ENCODE peak calls at places on chromosome 7, in seven cellular contexts. W is epithelial cell of esophagus, V is esophagus squamous epithelium, N is left lung, K is choroid plexus epithelial cell, M is neural crest cell, P is AG10803. R is an unnamed sample.

GRCh38 chr7:12584940-12585339 is 14.4 kb downstream of the SCIN start:
- DNase-seq in W (peak), V (no peak), N (no peak), K (peak), M (no peak), P (peak), R (peak)

GRCh38 chr7:143416565-143417149 is 8.0 kb upstream of the EPHA1 start:
- DNase-seq in W (peak), V (no peak), N (no peak), K (peak), M (no peak), P (peak), R (peak)

GRCh38 chr7:107865956-107866775 is 24.8 kb upstream of the DLD start:
- DNase-seq in W (no peak), V (no peak), N (no peak), K (peak), M (no peak), P (no peak), R (no peak)

GRCh38 chr7:86689363-86689762 is 45.7 kb downstream of the GRM3 start:
- DNase-seq in W (no peak), V (no peak), N (no peak), K (no peak), M (no peak), P (no peak), R (no peak)

GRCh38 chr7:81499262-81500116 is 270.4 kb downstream of the HGF start:
- DNase-seq in W (peak), V (no peak), N (no peak), K (peak), M (no peak), P (peak), R (peak)

GRCh38 chr7:117673839-117674238 is 194.0 kb downstream of the CFTR start:
- DNase-seq in W (peak), V (no peak), N (no peak), K (peak), M (no peak), P (peak), R (peak)

GRCh38 chr7:27739914-27740448 is at the start of gene TAX1BP1:
- DNase-seq in W (peak), V (peak), N (peak), K (peak), M (peak), P (peak), R (peak)

GRCh38 chr7:15557186-15557585 is 4.6 kb downstream of the AGMO start:
- DNase-seq in W (no peak), V (no peak), N (no peak), K (no peak), M (no peak), P (no peak), R (no peak)

GRCh38 chr7:76011437-76011836 is 17.0 kb upstream of the TMEM120A start:
- DNase-seq in W (no peak), V (no peak), N (no peak), K (peak), M (no peak), P (peak), R (peak)

GRCh38 chr7:43385856-43386255 is 197.1 kb upstream of the STK17A start:
- DNase-seq in W (peak), V (no peak), N (no peak), K (peak), M (no peak), P (peak), R (no peak)

GRCh38 chr7:97499204-97499603 is 232.7 kb upstream of the TAC1 start:
- DNase-seq in W (peak), V (no peak), N (no peak), K (peak), M (peak), P (peak), R (peak)

GRCh38 chr7:97104719-97105129 is 12.8 kb upstream of the SDHAF3 start:
- DNase-seq in W (peak), V (peak), N (peak), K (peak), M (peak), P (peak), R (peak)

GRCh38 chr7:46754135-46754730 is 827.7 kb downstream of the TNS3 start:
- DNase-seq in W (peak), V (no peak), N (no peak), K (peak), M (no peak), P (peak), R (peak)

GRCh38 chr7:121330053-121330833 is 1.4 kb downstream of the WNT16 start:
- DNase-seq in W (no peak), V (no peak), N (peak), K (peak), M (peak), P (peak), R (no peak)

GRCh38 chr7:105387621-105388372 is 924 bp downstream of the SRPK2 start:
- DNase-seq in W (peak), V (no peak), N (peak), K (peak), M (peak), P (peak), R (peak)

GRCh38 chr7:130145424-130146106 is 59.6 kb downstream of the TMEM209 start:
- DNase-seq in W (no peak), V (no peak), N (no peak), K (peak), M (no peak), P (no peak), R (no peak)

GRCh38 chr7:37732253-37732652 is 48.7 kb downstream of the GPR141 start:
- DNase-seq in W (peak), V (no peak), N (no peak), K (peak), M (peak), P (peak), R (no peak)

GRCh38 chr7:43303740-43304241 is 191.3 kb downstream of the HECW1 start:
- DNase-seq in W (peak), V (no peak), N (no peak), K (peak), M (no peak), P (no peak), R (no peak)

GRCh38 chr7:149063481-149063880 is 27.0 kb downstream of the ZNF786 start:
- DNase-seq in W (no peak), V (no peak), N (no peak), K (no peak), M (no peak), P (no peak), R (no peak)

DNA sequence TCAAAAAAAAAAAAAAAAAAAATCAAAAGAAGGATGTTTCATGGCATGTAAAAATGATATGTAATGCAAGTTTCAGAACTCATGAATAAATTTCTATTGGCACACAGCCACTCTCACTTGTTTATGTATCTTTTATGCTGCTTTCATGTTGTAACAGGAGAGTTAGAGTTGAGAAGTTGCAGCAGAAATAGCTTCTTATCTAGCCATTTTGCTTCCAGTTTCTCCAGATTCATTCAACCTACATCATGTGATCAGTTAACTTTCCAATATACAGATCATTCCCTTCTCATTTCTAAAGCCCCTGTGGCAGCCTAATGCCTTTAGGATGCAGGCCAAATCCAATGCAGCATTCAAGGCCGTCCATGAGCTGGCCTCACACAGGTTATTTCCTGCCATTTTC is 30.4 kb downstream of the ZNF786 start:
- DNase-seq in W (peak), V (no peak), N (no peak), K (peak), M (no peak), P (no peak), R (no peak)
- TF ChIP-seq CTCF in W (no peak), V (no peak), N (no peak), K (no peak), M (no peak), P (no peak), R (no peak)

GRCh38 chr7:39453743-39454355 is 112.4 kb upstream of the YAE1 start:
- DNase-seq in W (peak), V (no peak), N (no peak), K (peak), M (peak), P (peak), R (peak)
- TF ChIP-seq CTCF in W (peak), V (peak), N (peak), K (peak), M (peak), P (peak), R (peak)

GRCh38 chr7:70812511-70812910 is 319.4 kb upstream of the GALNT17 start:
- DNase-seq in W (no peak), V (no peak), N (no peak), K (peak), M (no peak), P (no peak), R (no peak)
- TF ChIP-seq CTCF in W (peak), V (no peak), N (no peak), K (peak), M (peak), P (peak), R (no peak)

DNA sequence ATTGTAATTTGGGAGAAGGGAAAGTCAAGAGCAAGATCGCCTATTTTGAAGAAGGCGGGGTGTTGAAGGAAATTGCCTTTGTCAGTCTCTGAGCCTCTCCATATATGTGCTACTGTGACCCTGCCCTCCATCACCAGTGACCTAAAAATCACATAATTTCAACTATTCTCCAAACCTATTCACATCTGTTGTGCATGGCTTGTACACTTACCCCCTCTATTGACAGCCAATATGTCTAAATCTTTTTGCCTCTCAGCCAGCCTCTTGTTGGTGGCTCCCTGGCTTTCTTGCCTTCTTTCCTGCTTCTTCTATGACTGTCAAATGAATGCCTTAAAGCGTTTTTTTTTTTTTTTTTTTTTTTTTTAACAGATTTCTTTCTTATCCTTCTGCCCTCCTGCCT is 295.6 kb downstream of the AUTS2 start:
- DNase-seq in W (no peak), V (no peak), N (no peak), K (peak), M (no peak), P (peak), R (no peak)
- TF ChIP-seq CTCF in W (peak), V (no peak), N (no peak), K (peak), M (peak), P (peak), R (no peak)

GRCh38 chr7:133727476-133728214 is 399.5 kb upstream of the LRGUK start:
- DNase-seq in W (no peak), V (no peak), N (no peak), K (no peak), M (no peak), P (no peak), R (no peak)

GRCh38 chr7:133718131-133718530 is 409.0 kb upstream of the LRGUK start:
- DNase-seq in W (no peak), V (no peak), N (no peak), K (no peak), M (no peak), P (no peak), R (no peak)

GRCh38 chr7:133724694-133725093 is 402.4 kb upstream of the LRGUK start:
- DNase-seq in W (no peak), V (no peak), N (no peak), K (no peak), M (no peak), P (no peak), R (no peak)

GRCh38 chr7:133724148-133724547 is 403.0 kb upstream of the LRGUK start:
- DNase-seq in W (no peak), V (no peak), N (no peak), K (no peak), M (no peak), P (no peak), R (no peak)

DNA sequence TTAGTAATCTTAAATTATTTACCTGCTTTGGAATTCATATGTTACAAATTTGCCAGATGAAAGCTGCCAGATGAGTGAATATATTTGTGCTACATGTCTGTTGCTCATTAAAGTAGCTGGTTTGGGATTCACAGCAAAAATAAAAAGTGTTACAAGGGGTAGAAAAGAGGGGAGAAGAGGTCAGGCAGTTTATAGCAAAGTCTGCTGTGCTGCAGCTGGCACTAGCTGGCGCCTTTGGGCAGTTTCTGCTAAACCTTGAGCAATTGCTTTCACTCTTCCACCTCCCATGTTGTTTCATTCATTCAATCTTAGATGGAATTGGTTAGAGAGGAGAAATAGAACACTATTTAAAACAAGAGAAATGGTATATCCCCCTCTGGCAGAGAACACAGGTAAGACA is 404.1 kb upstream of the LRGUK start:
- DNase-seq in W (no peak), V (no peak), N (no peak), K (no peak), M (no peak), P (no peak), R (no peak)
- TF ChIP-seq CTCF in W (no peak), V (no peak), N (no peak), K (no peak), M (no peak), P (no peak), R (no peak)

GRCh38 chr7:78530351-78530750 is 731.8 kb downstream of the PHTF2 start:
- DNase-seq in W (peak), V (no peak), N (no peak), K (peak), M (no peak), P (peak), R (peak)
- TF ChIP-seq CTCF in W (no peak), V (no peak), N (no peak), K (no peak), M (no peak), P (no peak), R (no peak)

GRCh38 chr7:45000096-45001032 is at the start of gene CCM2:
- DNase-seq in W (no peak), V (peak), N (peak), K (peak), M (peak), P (peak), R (no peak)

GRCh38 chr7:45007106-45007505 is 7.1 kb downstream of the CCM2 start:
- DNase-seq in W (no peak), V (no peak), N (no peak), K (no peak), M (peak), P (no peak), R (no peak)

GRCh38 chr7:45001138-45001694 is 1.2 kb downstream of the CCM2 start:
- DNase-seq in W (peak), V (no peak), N (no peak), K (no peak), M (no peak), P (no peak), R (no peak)

GRCh38 chr7:45001826-45002225 is 1.8 kb downstream of the CCM2 start:
- DNase-seq in W (peak), V (no peak), N (no peak), K (no peak), M (no peak), P (no peak), R (no peak)

DNA sequence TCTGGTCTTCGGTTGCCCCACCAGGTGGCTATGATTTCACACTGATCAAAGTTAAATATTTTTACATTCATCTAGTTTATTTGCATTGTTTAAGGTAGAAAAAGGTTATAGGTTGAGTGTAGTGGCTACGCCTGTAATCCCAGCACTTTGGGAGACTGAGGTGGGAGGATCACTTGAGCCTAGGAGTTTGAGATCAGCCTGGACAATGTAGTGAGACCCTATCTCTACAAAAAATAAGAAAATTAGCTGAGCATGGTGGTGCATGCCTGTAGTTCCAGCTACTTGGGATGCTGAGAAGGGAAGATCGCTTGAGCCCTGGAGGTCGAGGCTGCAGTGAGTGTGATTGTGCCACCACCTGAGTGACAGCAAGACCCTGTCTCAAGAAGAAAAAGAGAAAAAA is 3.8 kb downstream of the CCM2 start:
- DNase-seq in W (no peak), V (no peak), N (no peak), K (no peak), M (no peak), P (no peak), R (no peak)
- TF ChIP-seq CTCF in W (no peak), V (no peak), N (no peak), K (no peak), M (no peak), P (no peak), R (no peak)

DNA sequence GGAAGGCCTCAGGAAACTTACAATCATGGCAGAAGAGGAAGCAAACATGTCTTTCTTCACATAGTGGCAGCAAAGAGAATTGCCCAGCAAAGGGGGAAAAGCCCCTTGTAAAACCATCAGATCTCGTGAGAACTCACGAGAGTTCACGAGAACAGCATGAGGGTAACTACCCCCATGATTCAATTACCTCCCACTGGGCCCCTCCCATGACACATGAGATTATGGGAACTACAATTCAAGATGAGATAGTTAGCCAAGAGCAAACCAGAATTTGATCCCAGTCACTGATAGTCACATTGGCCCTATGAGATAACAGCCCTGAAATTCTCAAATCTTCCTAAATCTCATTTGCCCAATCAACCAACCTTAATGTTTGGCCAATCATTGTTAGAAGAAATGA is 18.2 kb upstream of the ITPRID1 start:
- DNase-seq in W (no peak), V (no peak), N (no peak), K (no peak), M (no peak), P (no peak), R (no peak)
- TF ChIP-seq CTCF in W (no peak), V (no peak), N (no peak), K (no peak), M (no peak), P (no peak), R (no peak)

GRCh38 chr7:48192996-48193395 is 21.7 kb downstream of the ABCA13 start:
- DNase-seq in W (no peak), V (no peak), N (no peak), K (no peak), M (no peak), P (no peak), R (no peak)

GRCh38 chr7:48193421-48193820 is 22.2 kb downstream of the ABCA13 start:
- DNase-seq in W (no peak), V (no peak), N (no peak), K (no peak), M (no peak), P (no peak), R (no peak)

GRCh38 chr7:48183370-48183743 is 12.1 kb downstream of the ABCA13 start:
- DNase-seq in W (peak), V (no peak), N (no peak), K (peak), M (no peak), P (peak), R (no peak)

GRCh38 chr7:48183965-48184364 is 12.7 kb downstream of the ABCA13 start:
- DNase-seq in W (no peak), V (no peak), N (no peak), K (no peak), M (no peak), P (no peak), R (no peak)

DNA sequence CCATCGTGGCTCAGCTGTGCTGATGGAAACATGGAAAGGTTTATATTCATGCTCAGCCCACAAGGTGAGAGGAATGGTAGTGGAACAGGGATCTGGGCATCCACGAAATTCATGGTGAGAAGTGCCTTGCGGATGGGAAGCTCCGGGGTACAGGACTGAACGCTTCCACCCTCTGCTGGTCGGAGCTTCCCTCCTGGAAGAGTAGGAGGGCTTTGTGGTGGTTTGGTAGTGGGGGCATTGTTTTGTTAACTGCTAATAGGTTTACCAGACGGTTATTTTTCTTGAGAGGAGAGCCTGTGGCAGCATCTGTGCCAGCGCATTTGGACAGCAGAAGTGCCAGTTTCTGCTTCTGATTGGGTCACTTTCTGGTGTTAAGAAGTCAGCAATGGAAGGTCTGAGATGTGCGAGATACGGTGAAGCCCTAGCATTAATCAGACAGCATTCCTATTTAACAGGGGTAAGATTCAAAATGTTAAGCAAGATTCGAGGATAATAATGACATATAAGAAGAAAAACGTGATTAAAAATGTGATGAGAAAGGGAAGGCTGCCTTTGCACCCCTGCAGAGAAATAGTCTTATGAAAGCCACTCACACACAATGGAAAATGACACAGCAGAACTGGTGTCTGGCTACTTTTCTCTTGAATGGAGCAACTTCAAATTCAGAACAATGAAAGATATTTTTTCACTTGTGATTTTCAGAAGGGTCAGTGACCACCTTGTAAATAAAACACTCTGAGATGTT is 17.7 kb downstream of the ABCA13 start:
- DNase-seq in W (no peak), V (no peak), N (no peak), K (peak), M (no peak), P (peak), R (no peak)
- TF ChIP-seq CTCF in W (no peak), V (no peak), N (no peak), K (peak), M (no peak), P (no peak), R (no peak)

GRCh38 chr7:6725003-6725402 is 18.3 kb upstream of the ZNF12 start:
- DNase-seq in W (no peak), V (no peak), N (no peak), K (no peak), M (no peak), P (no peak), R (no peak)
- TF ChIP-seq CTCF in W (no peak), V (no peak), N (no peak), K (no peak), M (no peak), P (no peak), R (no peak)

R was measured in HFFc6.